ENCODE peak calls at places on chromosomes 4 and X, in seven cellular contexts. L is neural progenitor cell; O is PC-9; Z is epithelial cell of esophagus; C is type B pancreatic cell; P is CD8-positive, alpha-beta T cell; F is astrocyte of the spinal cord. D is an unnamed sample.
A peak's percentile ranks its signal among the peaks of the same experiment; 100 is the strongest.

GRCh38 chr4:47531241-47531953 is 46.3 kb downstream of the ATP10D start:
- DNase-seq in L (peak; percentile 70), O (peak; percentile 85), Z (peak; percentile 88), C (no peak), P (peak; percentile 3), F (peak; percentile 94), D (peak; percentile 37)

GRCh38 chrX:80808854-80809493 is 703 bp downstream of the BRWD3 start:
- DNase-seq in L (peak; percentile 23), O (peak; percentile 35), Z (peak; percentile 35), C (no peak), P (peak; percentile 0), F (peak; percentile 7), D (peak; percentile 18)

GRCh38 chr4:61273237-61273636 is 73.1 kb downstream of the ADGRL3 start:
- DNase-seq in L (no peak), O (no peak), Z (peak; percentile 42), C (no peak), P (no peak), F (no peak), D (no peak)

GRCh38 chrX:1389993-1390285 is 2.0 kb downstream of the SLC25A6 start:
- DNase-seq in L (no peak), O (no peak), Z (no peak), C (no peak), P (no peak), F (no peak), D (no peak)

GRCh38 chrX:103773445-103773844 is 3.2 kb upstream of the PLP1 start:
- DNase-seq in L (no peak), O (no peak), Z (no peak), C (no peak), P (no peak), F (no peak), D (no peak)

GRCh38 chr4:26000274-26000950 is 86.4 kb downstream of the SMIM20 start:
- DNase-seq in L (no peak), O (no peak), Z (no peak), C (no peak), P (no peak), F (peak; percentile 33), D (no peak)

GRCh38 chrX:46577116-46578005 is 3.8 kb downstream of the CHST7 start:
- DNase-seq in L (no peak), O (no peak), Z (peak; percentile 35), C (no peak), P (no peak), F (no peak), D (no peak)

GRCh38 chr4:1503583-1504471 is 97.6 kb upstream of the NKX1-1 start:
- DNase-seq in L (no peak), O (no peak), Z (no peak), C (peak; percentile 67), P (no peak), F (no peak), D (no peak)

GRCh38 chr4:44150091-44150576 is 298.5 kb downstream of the KCTD8 start:
- DNase-seq in L (no peak), O (no peak), Z (peak; percentile 73), C (no peak), P (no peak), F (peak; percentile 44), D (no peak)

GRCh38 chr4:184649971-184650855 is 675 bp downstream of the PRIMPOL start:
- DNase-seq in L (peak; percentile 64), O (no peak), Z (peak; percentile 48), C (no peak), P (no peak), F (peak; percentile 62), D (no peak)

GRCh38 chr4:184651899-184652298 is 2.4 kb downstream of the PRIMPOL start:
- DNase-seq in L (no peak), O (no peak), Z (no peak), C (no peak), P (no peak), F (no peak), D (no peak)

GRCh38 chr4:184647391-184648101 is 1.7 kb downstream of the CASP3 start:
- DNase-seq in L (no peak), O (no peak), Z (peak; percentile 29), C (no peak), P (no peak), F (peak; percentile 26), D (no peak)

GRCh38 chr4:184648220-184649025 is 824 bp downstream of the CASP3 start:
- DNase-seq in L (peak; percentile 69), O (peak; percentile 34), Z (peak; percentile 76), C (peak; percentile 73), P (peak; percentile 7), F (peak; percentile 52), D (peak; percentile 43)

GRCh38 chr4:184649026-184649970 is at the start of the genes CASP3 and PRIMPOL:
- DNase-seq in L (peak; percentile 97), O (peak; percentile 66), Z (peak; percentile 96), C (peak; percentile 98), P (peak; percentile 93), F (peak; percentile 97), D (peak; percentile 94)
- TF ChIP-seq CTCF in L (peak; percentile 27), O (no peak), Z (peak; percentile 23), C (peak; percentile 44), P (no peak), F (peak; percentile 26), D (no peak)

DNA sequence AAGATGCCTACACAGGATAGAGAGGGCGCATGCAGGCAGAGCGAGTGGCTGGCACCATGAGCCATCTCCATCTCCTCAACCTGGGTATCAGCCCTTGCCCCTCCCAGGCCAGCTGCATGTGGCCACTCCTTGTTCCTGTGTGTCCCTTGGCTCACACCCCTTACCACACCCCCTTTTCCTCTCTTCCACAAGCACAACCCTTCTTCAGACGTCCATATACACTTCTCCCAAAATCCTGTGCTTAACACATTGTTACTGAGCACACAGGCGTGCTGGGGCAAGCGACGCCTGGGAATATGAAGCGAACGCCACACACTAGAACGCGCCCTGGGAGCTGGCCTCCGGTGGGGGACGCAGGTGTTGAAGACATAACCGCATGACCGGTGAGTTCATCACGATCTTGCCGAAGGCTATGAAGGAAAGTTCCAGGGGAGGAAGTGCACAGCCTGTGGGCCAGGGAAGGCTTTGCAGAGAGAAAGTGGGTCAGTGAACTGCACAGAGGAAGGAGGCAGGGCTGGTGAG is 19.1 kb upstream of the KIAA0232 start:
- DNase-seq in L (no peak), O (peak; percentile 91), Z (peak; percentile 98), C (no peak), P (no peak), F (no peak), D (no peak)
- TF ChIP-seq CTCF in L (no peak), O (peak; percentile 56), Z (peak; percentile 66), C (peak; percentile 15), P (no peak), F (no peak), D (no peak)

GRCh38 chr4:2930821-2931764 is 32.1 kb downstream of the NOP14 start:
- DNase-seq in L (no peak), O (no peak), Z (no peak), C (no peak), P (no peak), F (no peak), D (no peak)
- TF ChIP-seq CTCF in L (no peak), O (no peak), Z (peak; percentile 22), C (peak; percentile 46), P (no peak), F (peak; percentile 5), D (no peak)

GRCh38 chr4:148284526-148285193 is 157.6 kb downstream of the NR3C2 start:
- DNase-seq in L (peak; percentile 8), O (no peak), Z (peak; percentile 7), C (no peak), P (no peak), F (no peak), D (no peak)
- TF ChIP-seq CTCF in L (peak; percentile 35), O (no peak), Z (peak; percentile 47), C (no peak), P (no peak), F (peak; percentile 13), D (no peak)

DNA sequence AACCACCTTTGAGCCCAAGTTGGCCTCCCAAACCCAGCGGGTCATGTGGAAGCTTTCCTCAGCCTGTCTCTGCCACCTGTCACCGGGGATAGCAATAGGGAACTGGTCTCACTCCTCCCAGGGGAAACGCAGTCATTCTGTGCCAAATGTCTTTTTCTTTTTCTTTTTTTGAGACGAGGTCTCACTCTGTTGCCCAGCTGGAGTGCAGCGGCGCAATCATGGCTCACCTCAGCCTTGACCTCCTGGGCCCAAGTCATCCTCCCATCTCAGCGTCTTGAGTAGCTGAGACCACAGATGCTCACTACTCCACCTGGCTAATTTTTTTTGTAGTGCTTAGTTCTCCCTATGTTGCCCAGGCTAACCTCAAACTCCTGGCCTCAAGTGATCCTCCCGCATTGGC is 40.3 kb downstream of the MED28 start:
- DNase-seq in L (no peak), O (no peak), Z (no peak), C (no peak), P (no peak), F (no peak), D (no peak)
- TF ChIP-seq CTCF in L (no peak), O (no peak), Z (no peak), C (no peak), P (no peak), F (no peak), D (no peak)

GRCh38 chrX:151860827-151861226 is 51.9 kb upstream of the MAGEA4 start:
- DNase-seq in L (no peak), O (no peak), Z (no peak), C (no peak), P (no peak), F (no peak), D (no peak)
- TF ChIP-seq CTCF in L (no peak), O (no peak), Z (no peak), C (no peak), P (no peak), F (no peak), D (no peak)

GRCh38 chr4:168152837-168153500 is 60.6 kb downstream of the ANXA10 start:
- DNase-seq in L (no peak), O (no peak), Z (no peak), C (no peak), P (no peak), F (no peak), D (no peak)
- TF ChIP-seq CTCF in L (no peak), O (no peak), Z (no peak), C (no peak), P (no peak), F (no peak), D (no peak)

D was measured in natural killer cell.